ENCODE peak calls at places on chromosomes 3 and 15, in four cellular contexts. U, T, L and G are unnamed samples.

GRCh38 chr3:104273046-104273649 is 1093.6 kb upstream of the ALCAM start:
- DNase-seq in U (peak), L (no peak), T (no peak), G (no peak)

GRCh38 chr3:197792019-197792647 is 1.1 kb downstream of the LRCH3 start:
- DNase-seq in L (no peak), U (no peak), T (peak), G (no peak)

GRCh38 chr3:76400141-76400540 is 614.8 kb upstream of the ZNF717 start:
- DNase-seq in L (no peak), U (no peak), T (no peak), G (no peak)

GRCh38 chr3:124676236-124676635 is 54.0 kb upstream of the UMPS start:
- DNase-seq in U (no peak), T (no peak), L (no peak), G (no peak)

GRCh38 chr3:162217603-162218002 is 721.0 kb downstream of the OTOL1 start:
- DNase-seq in U (peak), L (no peak), T (no peak), G (no peak)

GRCh38 chr3:118573922-118574321 is 460.7 kb downstream of the IGSF11 start:
- DNase-seq in L (no peak), U (no peak), T (no peak), G (no peak)

GRCh38 chr15:64581408-64581761 is 121.0 kb downstream of the ZNF609 start:
- DNase-seq in L (no peak), T (no peak), U (no peak), G (no peak)

GRCh38 chr3:15616053-15616452 is 14.5 kb downstream of the BTD start:
- DNase-seq in U (no peak), T (no peak), L (no peak), G (no peak)

GRCh38 chr3:36904641-36905040 is 40.2 kb downstream of the TRANK1 start:
- DNase-seq in T (no peak), U (no peak), L (no peak), G (no peak)

GRCh38 chr15:41987246-41987924 is 15.0 kb upstream of the EHD4 start:
- DNase-seq in T (no peak), L (peak), U (no peak), G (no peak)
- H3K27ac ChIP-seq in T (no peak), L (no peak), U (no peak), G (no peak)

GRCh38 chr3:183108002-183108449 is 8.7 kb upstream of the MCCC1 start:
- DNase-seq in L (no peak), U (no peak), T (no peak), G (no peak)
- H3K27ac ChIP-seq in L (no peak), U (no peak), T (no peak), G (no peak)

GRCh38 chr3:194132465-194133358 is 3.2 kb upstream of the HES1 start:
- DNase-seq in T (no peak), U (peak), L (no peak), G (no peak)
- H3K27ac ChIP-seq in T (no peak), U (peak), L (peak), G (no peak)

DNA sequence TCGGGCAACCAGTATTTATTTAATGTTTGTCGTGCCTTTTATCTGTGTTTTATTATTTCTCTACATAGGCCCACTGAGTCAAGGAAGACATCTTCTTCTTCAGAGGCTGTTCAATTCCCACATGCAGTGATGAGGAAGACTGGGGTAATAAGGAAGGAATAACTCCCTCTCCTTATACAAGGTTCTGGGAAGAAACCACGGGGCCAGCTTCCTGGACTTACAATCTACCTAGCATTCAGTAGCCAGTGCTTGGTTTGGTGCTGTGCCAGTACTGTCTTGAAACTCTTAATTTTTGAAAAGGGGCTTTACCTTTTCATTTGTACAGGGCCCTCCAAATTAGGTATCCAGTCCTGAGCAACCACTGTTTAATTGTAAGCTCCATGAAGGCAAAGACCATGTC is 51.2 kb downstream of the SRGAP3 start:
- DNase-seq in U (no peak), T (no peak), L (no peak), G (no peak)
- H3K27ac ChIP-seq in U (no peak), T (no peak), L (no peak), G (peak)

GRCh38 chr15:67051088-67051659 is 14.2 kb upstream of the SMAD3 start:
- DNase-seq in T (no peak), L (peak), U (no peak), G (no peak)

GRCh38 chr15:67050062-67050461 is 15.3 kb upstream of the SMAD3 start:
- DNase-seq in L (no peak), T (no peak), U (no peak), G (no peak)

GRCh38 chr15:67048281-67049279 is 16.8 kb upstream of the SMAD3 start:
- DNase-seq in T (no peak), U (peak), L (peak), G (no peak)

GRCh38 chr15:67049351-67050044 is 15.9 kb upstream of the SMAD3 start:
- DNase-seq in U (peak), L (peak), T (no peak), G (no peak)

DNA sequence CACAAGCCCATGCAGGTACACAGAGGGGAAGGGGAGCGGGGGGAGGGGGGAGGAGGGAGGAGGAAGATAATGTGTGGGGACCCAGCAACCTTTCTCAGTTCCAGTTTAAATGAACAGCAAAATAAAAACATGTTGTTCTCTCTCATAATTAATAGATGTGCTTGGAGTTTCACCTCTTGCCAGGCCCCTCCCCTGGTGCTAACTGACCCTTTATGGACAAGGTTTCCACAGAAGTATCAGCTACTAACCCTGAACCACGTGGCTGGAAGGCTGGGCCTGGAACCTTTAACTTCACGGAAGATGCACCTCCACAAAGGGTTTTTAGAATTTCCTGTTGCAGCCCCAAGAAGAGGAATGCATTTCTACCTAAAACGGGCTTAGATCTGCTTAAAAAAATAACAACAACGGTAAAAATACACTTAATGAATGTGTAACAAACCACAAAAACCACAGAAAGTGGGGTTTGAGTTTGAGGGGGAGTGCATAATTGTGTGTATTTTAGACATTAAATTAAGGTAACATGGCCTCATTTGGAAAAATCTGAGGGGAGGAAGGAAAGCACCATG is 14.8 kb upstream of the SMAD3 start:
- DNase-seq in T (no peak), L (no peak), U (no peak), G (no peak)
- H3K27ac ChIP-seq in T (no peak), L (peak), U (peak), G (no peak)

GRCh38 chr3:123153124-123153523 is 48.6 kb upstream of the SEC22A start:
- DNase-seq in L (no peak), T (no peak), U (no peak), G (no peak)
- H3K27ac ChIP-seq in L (no peak), T (no peak), U (peak), G (no peak)